ENCODE peak calls at places on chromosomes 13 and 19, in six cellular contexts. Z, T, K, G, P and Q are unnamed samples.

GRCh38 chr19:42074513-42075363 is 1.2 kb upstream of the ZNF574 start:
- DNase-seq in Z (no peak), T (no peak), K (no peak), G (peak; percentile 47), P (peak; percentile 29), Q (no peak)

GRCh38 chr13:49046534-49046933 is 70.8 kb downstream of the FNDC3A start:
- DNase-seq in Z (no peak), T (no peak), K (no peak), G (no peak), P (no peak), Q (no peak)

GRCh38 chr19:54208784-54209057 is 8.1 kb downstream of the RPS9 start:
- DNase-seq in Z (no peak), T (no peak), K (no peak), G (peak; percentile 63), P (no peak), Q (no peak)

GRCh38 chr19:40331052-40331451 is 17.1 kb downstream of the C19orf47 start:
- DNase-seq in Z (no peak), T (no peak), K (no peak), G (no peak), P (no peak), Q (no peak)

GRCh38 chr13:76019421-76020044 is 383.4 kb downstream of the LMO7 start:
- DNase-seq in Z (no peak), T (no peak), K (no peak), G (peak; percentile 7), P (no peak), Q (no peak)

GRCh38 chr13:114153485-114154080 is 21.2 kb upstream of the RASA3 start:
- DNase-seq in Z (no peak), T (no peak), K (no peak), G (no peak), P (no peak), Q (no peak)

GRCh38 chr13:111491659-111492058 is 171.2 kb downstream of the TEX29 start:
- DNase-seq in Z (no peak), T (no peak), K (no peak), G (no peak), P (no peak), Q (no peak)

GRCh38 chr19:12777217-12778019 is 2.1 kb upstream of the HOOK2 start:
- DNase-seq in Z (peak; percentile 65), T (peak; percentile 74), K (peak; percentile 58), G (peak; percentile 91), P (peak; percentile 85), Q (peak; percentile 63)

GRCh38 chr13:45055902-45056648 is 64.2 kb upstream of the GTF2F2 start:
- DNase-seq in Z (no peak), T (no peak), K (peak; percentile 31), G (peak; percentile 72), P (no peak), Q (no peak)

GRCh38 chr13:33169273-33169980 is 116.1 kb downstream of the STARD13 start:
- DNase-seq in Z (no peak), T (no peak), K (no peak), G (no peak), P (no peak), Q (no peak)

GRCh38 chr13:99986751-99987150 is 5.2 kb downstream of the ZIC2 start:
- DNase-seq in Z (no peak), T (no peak), K (no peak), G (no peak), P (no peak), Q (no peak)

GRCh38 chr19:16026756-16027155 is 49.5 kb upstream of the TPM4 start:
- DNase-seq in Z (no peak), T (no peak), K (no peak), G (no peak), P (no peak), Q (no peak)

GRCh38 chr19:39704181-39705044 is at the start of gene LGALS14:
- DNase-seq in Z (no peak), T (no peak), K (no peak), G (no peak), P (no peak), Q (no peak)

GRCh38 chr13:40971321-40971720 is 47.8 kb downstream of the ELF1 start:
- DNase-seq in Z (no peak), T (no peak), K (no peak), G (no peak), P (no peak), Q (no peak)

GRCh38 chr13:113122571-113123225 is at the start of gene F10:
- DNase-seq in Z (no peak), T (no peak), K (peak; percentile 56), G (peak; percentile 47), P (no peak), Q (no peak)

GRCh38 chr13:94112227-94112626 is 367.3 kb downstream of the DCT start:
- DNase-seq in Z (no peak), T (no peak), K (peak; percentile 26), G (peak; percentile 45), P (no peak), Q (no peak)

GRCh38 chr13:43934273-43934672 is 54.6 kb downstream of the LACC1 start:
- DNase-seq in Z (no peak), T (no peak), K (no peak), G (no peak), P (no peak), Q (no peak)

GRCh38 chr19:3494051-3494450 is 6.4 kb downstream of the DOHH start:
- DNase-seq in Z (no peak), T (no peak), K (no peak), G (peak; percentile 46), P (peak; percentile 45), Q (no peak)

GRCh38 chr19:3348042-3348441 is 18.3 kb upstream of the NFIC start:
- DNase-seq in Z (no peak), T (no peak), K (no peak), G (no peak), P (no peak), Q (no peak)

GRCh38 chr19:45440873-45441654 is 17.3 kb upstream of the ERCC1 start:
- DNase-seq in Z (no peak), T (no peak), K (no peak), G (peak; percentile 37), P (no peak), Q (no peak)

GRCh38 chr13:21616880-21617279 is 12.9 kb upstream of the MICU2 start:
- DNase-seq in Z (no peak), T (no peak), K (no peak), G (no peak), P (no peak), Q (no peak)

GRCh38 chr19:38721977-38722773 is 22.1 kb downstream of the CAPN12 start:
- DNase-seq in Z (no peak), T (no peak), K (no peak), G (peak; percentile 93), P (no peak), Q (no peak)